ENCODE peak calls at places on chromosomes 6 and 20, in eight cellular contexts. W is tibial nerve, M is esophagus muscularis mucosa, O is PC-9, U is WERI-Rb-1, T is stomach, N is heart right ventricle, F is spleen. Q is an unnamed sample. For H3K9me3, the result is how much of the 10 kb centered on the place peaks cover.

GRCh38 chr6:158706369-158706982 is 56.6 kb downstream of the SYTL3 start:
- DNase-seq in U (peak), W (peak), T (peak), N (peak), M (no peak), F (peak), O (no peak), Q (no peak)

GRCh38 chr6:119728220-119728750 is 378.7 kb upstream of the MAN1A1 start:
- DNase-seq in F (no peak), M (no peak), U (no peak), N (no peak), W (no peak), O (no peak), T (no peak), Q (no peak)

GRCh38 chr6:49072146-49072545 is 390.9 kb downstream of the MMUT start:
- DNase-seq in N (no peak), F (no peak), T (no peak), W (no peak), M (no peak), O (no peak), U (no peak), Q (no peak)

GRCh38 chr20:43925215-43925614 is 10.6 kb downstream of the TOX2 start:
- DNase-seq in O (no peak), M (no peak), W (no peak), U (no peak), N (no peak), F (no peak), T (no peak), Q (no peak)

GRCh38 chr20:3454821-3455220 is 16.0 kb upstream of the ATRN start:
- DNase-seq in M (no peak), F (no peak), U (no peak), O (no peak), N (no peak), T (no peak), W (no peak), Q (no peak)

GRCh38 chr20:51616060-51616459 is 73.5 kb upstream of the NFATC2 start:
- DNase-seq in F (no peak), T (no peak), N (no peak), W (no peak), O (no peak), U (no peak), M (no peak), Q (no peak)

GRCh38 chr20:14775778-14776177 is 438.4 kb upstream of the FLRT3 start:
- DNase-seq in U (no peak), O (peak), F (no peak), T (peak), W (no peak), M (no peak), N (no peak), Q (peak)

GRCh38 chr6:109690373-109690739 is 646 bp downstream of the AK9 start:
- DNase-seq in U (peak), O (peak), W (no peak), F (peak), T (peak), N (peak), M (no peak), Q (no peak)

GRCh38 chr6:26501482-26501986 is 1.4 kb downstream of the BTN1A1 start:
- DNase-seq in U (no peak), N (peak), F (peak), M (no peak), O (no peak), W (no peak), T (peak), Q (no peak)

GRCh38 chr6:38554014-38554413 is 85.7 kb downstream of the BTBD9 start:
- DNase-seq in O (no peak), W (no peak), M (no peak), F (no peak), U (no peak), T (no peak), N (no peak), Q (no peak)

GRCh38 chr20:43940518-43941225 is 26.0 kb downstream of the TOX2 start:
- DNase-seq in U (no peak), N (no peak), W (no peak), O (no peak), T (no peak), M (no peak), F (no peak), Q (no peak)

GRCh38 chr6:24844061-24844460 is 45.3 kb upstream of the ARMH2 start:
- DNase-seq in W (no peak), T (no peak), N (no peak), O (no peak), F (no peak), U (no peak), M (no peak), Q (no peak)

GRCh38 chr6:73538116-73538779 is 17.4 kb upstream of the EEF1A1 start:
- DNase-seq in W (no peak), M (no peak), T (no peak), N (no peak), U (no peak), O (no peak), F (peak), Q (no peak)
- H3K9me3 ChIP-seq in W (under half), M (under half), T (under half), N (under half), U (under half), O (under half), F (under half), Q (under half)

DNA sequence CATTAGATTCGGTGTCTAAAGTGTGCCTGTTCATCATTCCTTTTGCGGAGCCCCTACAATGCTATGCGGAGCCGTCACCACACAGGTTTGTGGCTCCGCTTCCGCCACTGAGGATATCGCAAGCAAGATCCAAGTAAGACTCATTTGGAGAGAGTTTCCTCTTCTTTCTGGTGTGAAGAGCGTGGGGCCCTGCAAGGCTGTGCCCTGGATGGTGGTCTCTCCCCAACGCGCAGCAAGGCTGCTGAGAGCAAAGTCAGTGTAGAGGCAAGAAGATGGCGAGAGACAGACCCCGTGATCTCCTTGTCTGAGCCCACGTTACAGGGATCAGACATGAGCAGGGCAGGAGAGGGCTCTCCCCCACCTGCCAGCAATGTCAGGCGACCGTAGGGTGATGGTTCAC is 96.3 kb upstream of the AFDN start:
- DNase-seq in T (peak), O (no peak), U (peak), M (no peak), W (no peak), N (no peak), F (peak), Q (no peak)
- H3K9me3 ChIP-seq in T (under half), O (under half), U (under half), M (under half), W (under half), N (under half), F (under half), Q (under half)

GRCh38 chr20:56003966-56004365 is 1.4 kb downstream of the CBLN4 start:
- DNase-seq in F (no peak), O (no peak), W (no peak), M (no peak), N (no peak), U (no peak), T (no peak), Q (no peak)

GRCh38 chr20:56004611-56005388 is 519 bp downstream of the CBLN4 start:
- DNase-seq in F (no peak), W (no peak), T (no peak), U (no peak), O (no peak), N (no peak), M (no peak), Q (no peak)

GRCh38 chr20:56001890-56002289 is 3.4 kb downstream of the CBLN4 start:
- DNase-seq in W (no peak), N (no peak), U (no peak), T (no peak), F (no peak), M (no peak), O (no peak), Q (no peak)

GRCh38 chr20:56001106-56001785 is 4.1 kb downstream of the CBLN4 start:
- DNase-seq in T (no peak), N (no peak), W (no peak), O (no peak), U (no peak), M (no peak), F (no peak), Q (no peak)

GRCh38 chr20:56003111-56003800 is 2.1 kb downstream of the CBLN4 start:
- DNase-seq in N (no peak), O (no peak), U (no peak), T (no peak), F (no peak), M (no peak), W (no peak), Q (no peak)
- H3K9me3 ChIP-seq in N (under half), O (under half), U (under half), T (under half), F (under half), M (under half), W (under half), Q (under half)

GRCh38 chr20:58614366-58614765 is 36.7 kb upstream of the STX16 start:
- DNase-seq in N (no peak), U (no peak), T (no peak), M (no peak), F (peak), W (no peak), O (no peak), Q (no peak)
- H3K9me3 ChIP-seq in N (under half), U (under half), T (under half), M (under half), F (under half), W (under half), O (under half), Q (under half)

GRCh38 chr6:168516941-168517741 is 76.2 kb downstream of the SMOC2 start:
- DNase-seq in W (no peak), M (no peak), T (no peak), U (no peak), F (no peak), N (no peak), O (no peak), Q (no peak)
- H3K9me3 ChIP-seq in W (under half), M (under half), T (under half), U (under half), F (under half), N (under half), O (under half), Q (under half)

Q was measured in keratinocyte.